ENCODE peak calls at places on chromosomes 12 and 14, in five cellular contexts. C is left ventricle myocardium inferior, P is SW480, R is SHP77, Q is endothelial cell. Z is an unnamed sample.

GRCh38 chr12:105477873-105478272 is 147.4 kb downstream of the C12orf75 start:
- DNase-seq in R (no peak), P (no peak), Q (no peak), C (no peak), Z (peak)

GRCh38 chr12:51980051-51980808 is 26.5 kb upstream of the TAMALIN start:
- DNase-seq in P (peak), C (peak), Q (peak), R (peak), Z (peak)

GRCh38 chr14:61326847-61327246 is 5.5 kb downstream of the PRKCH start:
- DNase-seq in R (no peak), C (peak), Q (peak), P (no peak), Z (no peak)

GRCh38 chr12:32895688-32896437 is 714 bp downstream of the PKP2 start:
- DNase-seq in Q (peak), P (peak), C (peak), R (no peak), Z (no peak)

GRCh38 chr14:34610101-34610500 is 19.8 kb downstream of the SNX6 start:
- DNase-seq in C (no peak), R (no peak), P (no peak), Q (no peak), Z (no peak)

GRCh38 chr12:47775100-47775911 is 2.3 kb downstream of the SLC48A1 start:
- DNase-seq in R (no peak), Q (no peak), P (no peak), C (no peak), Z (no peak)

GRCh38 chr14:77681196-77682157 is 26.3 kb downstream of the ALKBH1 start:
- DNase-seq in P (peak), R (peak), C (no peak), Q (no peak), Z (no peak)

GRCh38 chr14:69342928-69343525 is 55.1 kb downstream of the ERH start:
- DNase-seq in P (no peak), C (no peak), Q (no peak), R (no peak), Z (no peak)

GRCh38 chr14:75341639-75342038 is 63.0 kb downstream of the FOS start:
- DNase-seq in R (no peak), Q (no peak), C (no peak), P (no peak), Z (no peak)

GRCh38 chr14:53180272-53181221 is 27.4 kb upstream of the DDHD1 start:
- DNase-seq in R (no peak), C (no peak), P (no peak), Q (no peak), Z (no peak)

GRCh38 chr12:131009595-131010270 is 56.0 kb downstream of the ADGRD1 start:
- DNase-seq in C (no peak), P (no peak), R (no peak), Q (no peak), Z (no peak)

Z was measured in NCI-H774.